ENCODE peak calls at places on chromosomes 2 and 18, in five cellular contexts. X, J, Y, P and K are unnamed samples.

GRCh38 chr18:5294113-5294617 is 1.4 kb downstream of the ZBTB14 start:
- DNase-seq in P (no peak), Y (no peak), J (peak; percentile 8), X (peak; percentile 73), K (no peak)

GRCh38 chr2:201538025-201538424 is 86.5 kb downstream of the STRADB start:
- DNase-seq in X (no peak), P (no peak), Y (no peak), J (no peak), K (no peak)

GRCh38 chr2:182228741-182229140 is 198.1 kb downstream of the PDE1A start:
- DNase-seq in Y (no peak), X (no peak), J (no peak), P (no peak), K (no peak)

GRCh38 chr2:217223222-217223930 is 363.5 kb upstream of the TNP1 start:
- DNase-seq in J (peak; percentile 90), X (no peak), Y (peak; percentile 66), P (peak; percentile 56), K (peak; percentile 33)

GRCh38 chr2:107018366-107018765 is 132.4 kb upstream of the ST6GAL2 start:
- DNase-seq in P (no peak), J (no peak), X (no peak), Y (no peak), K (no peak)

GRCh38 chr2:201984800-201985525 is 48.7 kb upstream of the FZD7 start:
- DNase-seq in Y (no peak), P (no peak), X (peak; percentile 19), J (peak; percentile 77), K (no peak)

GRCh38 chr2:198400999-198401398 is 596.6 kb downstream of the PLCL1 start:
- DNase-seq in X (no peak), J (no peak), P (no peak), Y (no peak), K (no peak)

GRCh38 chr2:190596998-190597397 is 51.9 kb upstream of the NAB1 start:
- DNase-seq in P (no peak), J (no peak), Y (peak; percentile 46), X (no peak), K (no peak)

GRCh38 chr2:55232863-55233657 is 572 bp downstream of the RPS27A start:
- DNase-seq in X (peak; percentile 57), P (peak; percentile 45), J (no peak), Y (peak; percentile 63), K (peak; percentile 36)

GRCh38 chr2:221676566-221677172 is 104.6 kb upstream of the EPHA4 start:
- DNase-seq in X (no peak), Y (no peak), J (no peak), P (no peak), K (no peak)

GRCh38 chr18:10579079-10579867 is 53.4 kb downstream of the NAPG start:
- DNase-seq in X (no peak), Y (no peak), P (no peak), J (no peak), K (no peak)

GRCh38 chr2:110958720-110959119 is 162.0 kb upstream of the BCL2L11 start:
- DNase-seq in X (no peak), J (no peak), P (no peak), Y (no peak), K (no peak)

GRCh38 chr2:233395687-233396086 is 41.4 kb downstream of the DGKD start:
- DNase-seq in X (no peak), J (no peak), Y (no peak), P (no peak), K (no peak)

GRCh38 chr18:76482267-76482666 is 12.8 kb downstream of the ZNF516 start:
- DNase-seq in P (no peak), J (no peak), Y (no peak), X (no peak), K (no peak)

GRCh38 chr2:195252018-195252417 is 405.0 kb upstream of the SLC39A10 start:
- DNase-seq in P (no peak), J (peak; percentile 70), Y (no peak), X (no peak), K (no peak)

GRCh38 chr2:129877795-129878775 is 101.4 kb upstream of the RAB6C start:
- DNase-seq in Y (no peak), X (no peak), J (peak; percentile 77), P (peak; percentile 13), K (peak; percentile 42)

GRCh38 chr2:8306530-8307351 is 375.1 kb upstream of the ID2 start:
- DNase-seq in J (no peak), Y (no peak), P (no peak), X (no peak), K (no peak)

GRCh38 chr2:102708847-102709559 is 52.8 kb upstream of the TMEM182 start:
- DNase-seq in X (no peak), P (no peak), J (no peak), Y (no peak), K (no peak)

GRCh38 chr2:212135739-212136138 is 402.9 kb downstream of the ERBB4 start:
- DNase-seq in P (no peak), X (no peak), J (peak; percentile 61), Y (no peak), K (no peak)

GRCh38 chr18:78822886-78823285 is 156.7 kb upstream of the SALL3 start:
- DNase-seq in J (no peak), X (no peak), P (no peak), Y (no peak), K (peak; percentile 39)

GRCh38 chr2:7060602-7061435 is 143.6 kb downstream of the RNF144A start:
- DNase-seq in X (no peak), Y (no peak), J (no peak), P (no peak), K (no peak)

GRCh38 chr2:218244204-218244603 is 16.6 kb upstream of the GPBAR1 start:
- DNase-seq in P (no peak), Y (no peak), J (no peak), X (no peak), K (no peak)

GRCh38 chr2:29535188-29535587 is 386.2 kb downstream of the ALK start:
- DNase-seq in Y (no peak), J (no peak), P (no peak), X (no peak), K (no peak)

GRCh38 chr2:43542285-43542933 is 53.4 kb downstream of the THADA start:
- DNase-seq in X (no peak), J (peak; percentile 63), Y (no peak), P (peak; percentile 28), K (no peak)

GRCh38 chr2:117771969-117772630 is 42.4 kb upstream of the DDX18 start:
- DNase-seq in P (peak; percentile 57), J (peak; percentile 50), X (no peak), Y (no peak), K (no peak)

GRCh38 chr2:117931266-117931665 is 82.6 kb downstream of the CCDC93 start:
- DNase-seq in Y (no peak), J (no peak), P (no peak), X (no peak), K (no peak)

GRCh38 chr2:153455856-153456255 is 22.7 kb downstream of the RPRM start:
- DNase-seq in X (no peak), J (no peak), P (no peak), Y (no peak), K (no peak)

GRCh38 chr18:7467708-7468466 is 99.2 kb upstream of the PTPRM start:
- DNase-seq in X (no peak), Y (no peak), J (no peak), P (no peak), K (no peak)

GRCh38 chr2:97761192-97761591 is 47.8 kb downstream of the ZAP70 start:
- DNase-seq in P (no peak), X (no peak), J (no peak), Y (no peak), K (no peak)

GRCh38 chr18:32469190-32469611 is 1.5 kb downstream of the GAREM1 start:
- DNase-seq in X (peak; percentile 41), Y (peak; percentile 46), J (peak; percentile 39), P (peak; percentile 58), K (peak; percentile 76)

GRCh38 chr2:217816396-217816869 is 186.4 kb downstream of the TNS1 start:
- DNase-seq in X (no peak), P (no peak), Y (no peak), J (no peak), K (no peak)

DNA sequence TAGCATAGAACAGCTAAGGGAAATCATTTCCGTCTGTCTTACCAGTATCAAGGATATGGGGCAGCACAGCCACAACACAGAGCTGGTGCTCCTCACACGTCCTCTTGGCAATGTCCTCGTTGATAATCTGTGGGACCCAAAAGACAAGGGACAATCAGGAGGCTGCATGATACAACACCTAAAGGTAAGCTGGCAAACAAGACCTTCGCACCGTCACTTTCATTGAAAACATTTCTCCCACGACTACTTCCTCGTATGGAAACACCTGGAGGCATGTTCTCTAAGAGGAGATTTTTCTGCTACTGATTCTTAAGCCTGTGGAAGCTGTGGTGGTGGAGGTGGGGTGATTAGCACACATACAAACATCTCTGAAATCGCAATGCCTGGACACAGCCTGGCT is 23.7 kb downstream of the PDIA6 start:
- DNase-seq in P (no peak), J (no peak), X (no peak), Y (no peak), K (no peak)
- H3K36me3 ChIP-seq in P (peaks cover 36% of the 10 kb centered on the region), J (peaks cover 100% of the 10 kb centered on the region), X (no peaks in the 10 kb centered on the region), Y (peaks cover 8% of the 10 kb centered on the region), K (peaks cover 99% of the 10 kb centered on the region)

DNA sequence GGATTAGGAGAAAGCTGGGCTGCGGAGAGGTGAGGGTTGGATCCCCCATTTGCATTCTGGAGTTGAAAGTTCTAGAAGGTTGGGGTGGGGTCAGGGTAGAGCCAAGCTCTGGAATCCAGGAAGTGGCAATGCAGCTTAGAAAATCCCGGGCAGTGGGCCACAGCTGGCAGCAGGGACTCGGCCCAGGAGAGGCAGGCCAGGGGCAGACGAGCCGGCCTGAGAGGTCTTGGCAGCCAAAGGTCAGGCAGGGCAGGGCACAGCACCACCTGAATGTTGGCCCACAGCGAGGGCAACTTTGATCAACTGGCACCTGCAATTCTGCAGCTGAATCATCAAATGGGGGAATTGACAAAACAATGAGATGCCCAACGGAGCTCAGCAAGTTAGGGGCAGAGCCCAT is 139.2 kb downstream of the INHBB start:
- DNase-seq in X (no peak), J (no peak), Y (peak; percentile 25), P (no peak), K (no peak)
- H3K27me3 ChIP-seq in X (no peaks in the 10 kb centered on the region), J (no peaks in the 10 kb centered on the region), Y (no peaks in the 10 kb centered on the region), P (no peaks in the 10 kb centered on the region), K (no peaks in the 10 kb centered on the region)

DNA sequence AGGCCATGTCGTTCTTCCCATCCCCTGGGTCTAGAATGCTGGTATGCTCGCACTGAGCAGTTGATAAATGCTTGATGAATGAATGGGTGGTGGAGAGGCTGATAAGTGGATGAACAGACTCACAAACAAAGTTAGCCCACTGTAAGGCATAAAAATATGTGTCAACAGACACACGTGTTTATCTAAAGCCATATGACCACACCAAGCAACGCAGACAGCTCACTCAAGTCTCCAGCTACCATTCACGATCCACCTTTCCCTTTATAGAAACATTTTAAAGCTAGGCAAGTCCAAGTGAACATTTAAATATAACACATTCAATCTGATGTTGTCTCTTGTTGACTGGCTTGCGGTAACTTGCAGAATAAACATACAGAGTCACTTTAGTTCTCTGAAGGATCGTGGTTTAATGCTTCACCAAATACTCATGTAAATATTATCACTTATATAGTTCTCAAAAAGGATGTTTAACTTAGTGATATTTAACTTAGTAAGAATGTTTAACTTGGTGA is 105.5 kb downstream of the NOL10 start:
- DNase-seq in Y (no peak), J (no peak), P (no peak), X (no peak), K (no peak)
- H3K36me3 ChIP-seq in Y (peaks cover 3% of the 10 kb centered on the region), J (peaks cover 16% of the 10 kb centered on the region), P (peaks cover 3% of the 10 kb centered on the region), X (no peaks in the 10 kb centered on the region), K (peaks cover 52% of the 10 kb centered on the region)

DNA sequence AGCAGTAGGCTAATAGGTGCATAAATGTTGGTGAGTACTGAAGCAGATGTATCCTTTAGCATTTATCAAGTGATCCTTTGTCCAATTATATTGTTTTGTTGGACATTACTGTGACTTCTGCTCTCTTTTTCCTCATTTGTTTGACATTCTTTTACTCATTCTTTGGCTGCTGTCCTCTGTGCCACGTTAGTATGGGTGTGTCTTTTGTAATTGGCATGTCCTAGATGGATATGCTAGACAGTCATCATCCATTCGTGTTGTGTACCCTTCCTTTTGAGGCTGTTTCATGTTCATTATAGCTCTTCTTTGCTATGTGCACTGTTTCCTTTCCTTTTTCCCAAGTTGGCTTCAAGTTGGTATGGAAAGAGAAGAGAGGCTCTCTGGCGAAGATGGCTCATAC is 284.7 kb downstream of the CYP26B1 start:
- DNase-seq in J (no peak), Y (no peak), P (no peak), X (no peak), K (no peak)
- H3K27me3 ChIP-seq in J (no peaks in the 10 kb centered on the region), Y (no peaks in the 10 kb centered on the region), P (no peaks in the 10 kb centered on the region), X (no peaks in the 10 kb centered on the region), K (no peaks in the 10 kb centered on the region)